ENCODE peak calls at places on chromosomes 16 and 17, in ten cellular contexts. I is NCI-H1417; K is activated CD8-positive, alpha-beta T cell treated with anti-CD3 and anti-CD28 coated beads for 36 hours; O is NB4; W is left colon; G is NCI-H82; Y is thyroid gland; V is EL; A is amygdala; E is iris pigment epithelial cell. L is an unnamed sample.

GRCh38 chr16:78599271-78599670 is 499.8 kb downstream of the WWOX start:
- DNase-seq in I (no peak), K (no peak), O (no peak), W (no peak), G (no peak), Y (no peak), V (no peak), A (no peak), E (no peak), L (no peak)

GRCh38 chr17:42068979-42069378 is 18.6 kb upstream of the C17orf113 start:
- DNase-seq in I (no peak), K (no peak), O (no peak), W (no peak), G (no peak), Y (no peak), V (no peak), A (no peak), E (no peak), L (no peak)

GRCh38 chr16:4114257-4115208 is 1.7 kb downstream of the ADCY9 start:
- DNase-seq in I (no peak), K (no peak), O (no peak), W (no peak), G (no peak), Y (no peak), V (no peak), A (no peak), E (no peak), L (no peak)

GRCh38 chr17:66355510-66355909 is 53.1 kb downstream of the PRKCA start:
- DNase-seq in I (no peak), K (no peak), O (no peak), W (no peak), G (no peak), Y (no peak), V (no peak), A (no peak), E (no peak), L (no peak)

GRCh38 chr16:57071840-57072541 is 20.4 kb upstream of the CPNE2 start:
- DNase-seq in I (no peak), K (peak), O (no peak), W (no peak), G (no peak), Y (no peak), V (peak), A (no peak), E (peak), L (peak)

GRCh38 chr16:12262454-12263180 is 286.1 kb downstream of the SNX29 start:
- DNase-seq in I (peak), K (no peak), O (no peak), W (peak), G (no peak), Y (peak), V (no peak), A (no peak), E (no peak), L (no peak)

GRCh38 chr16:28321700-28322411 is 29.5 kb downstream of the SBK1 start:
- DNase-seq in I (no peak), K (peak), O (peak), W (no peak), G (peak), Y (peak), V (peak), A (no peak), E (peak), L (no peak)

GRCh38 chr16:56409195-56409594 is 16.1 kb downstream of the AMFR start:
- DNase-seq in I (no peak), K (no peak), O (peak), W (no peak), G (no peak), Y (no peak), V (peak), A (no peak), E (peak), L (no peak)

GRCh38 chr17:63431939-63432804 is 13.9 kb downstream of the CYB561 start:
- DNase-seq in I (no peak), K (no peak), O (peak), W (no peak), G (peak), Y (no peak), V (peak), A (no peak), E (peak), L (no peak)

GRCh38 chr17:20206068-20206467 is 196.9 kb downstream of the SPECC1 start:
- DNase-seq in I (no peak), K (peak), O (peak), W (no peak), G (peak), Y (no peak), V (no peak), A (no peak), E (peak), L (no peak)

GRCh38 chr16:6091021-6091420 is 993.4 kb upstream of the EEF2KMT start:
- DNase-seq in I (no peak), K (no peak), O (no peak), W (no peak), G (no peak), Y (no peak), V (no peak), A (no peak), E (no peak), L (no peak)

GRCh38 chr17:82418001-82418986 is at the start of the genes HEXD and OGFOD3:
- DNase-seq in I (peak), K (peak), O (peak), W (peak), G (peak), Y (peak), V (peak), A (peak), E (peak), L (peak)

GRCh38 chr16:57483725-57484514 is 2.4 kb downstream of the DOK4 start:
- DNase-seq in I (no peak), K (no peak), O (no peak), W (no peak), G (no peak), Y (no peak), V (no peak), A (no peak), E (no peak), L (no peak)

GRCh38 chr17:3222505-3222904 is 15.0 kb downstream of the OR1A1 start:
- DNase-seq in I (no peak), K (peak), O (no peak), W (no peak), G (no peak), Y (no peak), V (no peak), A (no peak), E (no peak), L (no peak)

GRCh38 chr16:53945996-53946395 is 242.0 kb downstream of the FTO start:
- DNase-seq in I (peak), K (no peak), O (peak), W (no peak), G (peak), Y (no peak), V (peak), A (no peak), E (peak), L (peak)

GRCh38 chr16:83581994-83582747 is 225.6 kb upstream of the HSBP1 start:
- DNase-seq in I (no peak), K (no peak), O (no peak), W (no peak), G (no peak), Y (no peak), V (no peak), A (no peak), E (no peak), L (no peak)

GRCh38 chr17:73118876-73119485 is 26.5 kb upstream of the SLC39A11 start:
- DNase-seq in I (peak), K (no peak), O (no peak), W (no peak), G (peak), Y (peak), V (no peak), A (no peak), E (no peak), L (peak)

GRCh38 chr16:56870271-56870888 is 5.4 kb downstream of the SLC12A3 start:
- DNase-seq in I (no peak), K (no peak), O (no peak), W (no peak), G (no peak), Y (no peak), V (no peak), A (no peak), E (no peak), L (no peak)

GRCh38 chr16:5756969-5757368 is 659.4 kb upstream of the EEF2KMT start:
- DNase-seq in I (no peak), K (no peak), O (no peak), W (no peak), G (peak), Y (no peak), V (no peak), A (no peak), E (no peak), L (peak)

GRCh38 chr16:52567193-52567592 is 20.2 kb upstream of the TOX3 start:
- DNase-seq in I (no peak), K (no peak), O (no peak), W (no peak), G (no peak), Y (no peak), V (no peak), A (no peak), E (no peak), L (no peak)

GRCh38 chr17:40341808-40342574 is 22.5 kb downstream of the GJD3 start:
- DNase-seq in I (peak), K (no peak), O (no peak), W (peak), G (peak), Y (peak), V (peak), A (peak), E (peak), L (peak)

GRCh38 chr16:85615014-85615851 is 2.1 kb downstream of the GSE1 start:
- DNase-seq in I (peak), K (peak), O (peak), W (peak), G (peak), Y (peak), V (no peak), A (no peak), E (no peak), L (no peak)

GRCh38 chr17:43366809-43367587 is 31.8 kb upstream of the ARL4D start:
- DNase-seq in I (no peak), K (peak), O (peak), W (no peak), G (peak), Y (no peak), V (no peak), A (no peak), E (peak), L (no peak)

GRCh38 chr17:64084086-64084939 is 45.6 kb downstream of the ERN1 start:
- DNase-seq in I (peak), K (no peak), O (peak), W (peak), G (peak), Y (no peak), V (peak), A (no peak), E (peak), L (no peak)

GRCh38 chr17:46962374-46962790 is 16.7 kb downstream of the RPRML start:
- DNase-seq in I (no peak), K (no peak), O (no peak), W (no peak), G (no peak), Y (no peak), V (peak), A (no peak), E (peak), L (no peak)

GRCh38 chr17:11900103-11900502 is 97.2 kb downstream of the ZNF18 start:
- DNase-seq in I (no peak), K (no peak), O (no peak), W (peak), G (no peak), Y (no peak), V (no peak), A (no peak), E (no peak), L (no peak)

GRCh38 chr17:71934520-71934919 is 186.3 kb upstream of the SOX9 start:
- DNase-seq in I (no peak), K (no peak), O (no peak), W (no peak), G (no peak), Y (no peak), V (no peak), A (no peak), E (no peak), L (no peak)

GRCh38 chr16:66150691-66151090 is 215.8 kb upstream of the CDH5 start:
- DNase-seq in I (no peak), K (no peak), O (peak), W (no peak), G (no peak), Y (no peak), V (peak), A (no peak), E (peak), L (no peak)

GRCh38 chr17:77184474-77184873 is 43.7 kb downstream of the SEC14L1 start:
- DNase-seq in I (no peak), K (no peak), O (no peak), W (no peak), G (no peak), Y (no peak), V (no peak), A (no peak), E (peak), L (no peak)

GRCh38 chr17:6413073-6413472 is 21.8 kb downstream of the AIPL1 start:
- DNase-seq in I (peak), K (no peak), O (peak), W (no peak), G (peak), Y (no peak), V (peak), A (no peak), E (peak), L (peak)

GRCh38 chr16:5972747-5973146 is 875.2 kb upstream of the EEF2KMT start:
- DNase-seq in I (no peak), K (no peak), O (no peak), W (no peak), G (no peak), Y (no peak), V (no peak), A (no peak), E (no peak), L (no peak)

GRCh38 chr16:27245276-27246231 is 23.0 kb downstream of the NSMCE1 start:
- DNase-seq in I (no peak), K (peak), O (no peak), W (peak), G (no peak), Y (peak), V (peak), A (no peak), E (peak), L (no peak)

GRCh38 chr17:72372185-72372584 is 251.4 kb downstream of the SOX9 start:
- DNase-seq in I (no peak), K (no peak), O (no peak), W (no peak), G (no peak), Y (no peak), V (peak), A (no peak), E (peak), L (no peak)

GRCh38 chr16:69762843-69763556 is 868 bp downstream of the WWP2 start:
- DNase-seq in I (peak), K (peak), O (peak), W (no peak), G (no peak), Y (peak), V (peak), A (no peak), E (peak), L (no peak)

GRCh38 chr16:56742030-56742984 is 12.4 kb downstream of the NUP93 start:
- DNase-seq in I (no peak), K (no peak), O (no peak), W (no peak), G (no peak), Y (no peak), V (peak), A (no peak), E (peak), L (no peak)

GRCh38 chr16:66695935-66696668 is 441 bp downstream of the CMTM4 start:
- DNase-seq in I (peak), K (peak), O (no peak), W (peak), G (peak), Y (peak), V (no peak), A (no peak), E (no peak), L (no peak)

GRCh38 chr16:84303516-84303915 is 8.8 kb downstream of the WFDC1 start:
- DNase-seq in I (no peak), K (no peak), O (no peak), W (no peak), G (no peak), Y (no peak), V (no peak), A (no peak), E (no peak), L (no peak)

GRCh38 chr16:19513377-19514053 is 8.4 kb downstream of the GDE1 start:
- DNase-seq in I (no peak), K (no peak), O (peak), W (no peak), G (no peak), Y (no peak), V (no peak), A (no peak), E (peak), L (no peak)

L was measured in NCI-H2227 treated with DMSO at 0.1 percent for 48 hours.